ENCODE peak calls at places on chromosomes 16 and 17, in eight cellular contexts. Y, W, O, Z, E, L, D and U are unnamed samples.

GRCh38 chr16:48611329-48612137 is 1.6 kb upstream of the N4BP1 start:
- DNase-seq in Y (no peak), W (no peak), O (no peak), Z (no peak), E (peak), L (peak), D (no peak), U (no peak)

GRCh38 chr17:79911430-79912399 is 72.5 kb upstream of the CBX4 start:
- DNase-seq in Y (no peak), W (no peak), O (no peak), Z (no peak), E (no peak), L (no peak), D (no peak), U (no peak)

GRCh38 chr16:3458278-3458851 is 14.9 kb downstream of the NAA60 start:
- DNase-seq in Y (peak), W (peak), O (no peak), Z (no peak), E (no peak), L (peak), D (no peak), U (peak)

GRCh38 chr17:16442141-16442540 is 26.8 kb downstream of the TRPV2 start:
- DNase-seq in Y (peak), W (no peak), O (no peak), Z (no peak), E (no peak), L (no peak), D (no peak), U (peak)

GRCh38 chr16:82641336-82641984 is 14.7 kb downstream of the CDH13 start:
- DNase-seq in Y (peak), W (no peak), O (no peak), Z (no peak), E (no peak), L (peak), D (no peak), U (peak)

GRCh38 chr16:30761928-30762902 is at the start of the genes CFAP119 and RNF40:
- DNase-seq in Y (peak), W (peak), O (peak), Z (peak), E (peak), L (peak), D (peak), U (peak)

GRCh38 chr16:22250522-22250921 is 44.4 kb downstream of the EEF2K start:
- DNase-seq in Y (peak), W (no peak), O (no peak), Z (no peak), E (no peak), L (no peak), D (no peak), U (no peak)

GRCh38 chr16:72947379-72948237 is 100.3 kb downstream of the ZFHX3 start:
- DNase-seq in Y (no peak), W (no peak), O (no peak), Z (no peak), E (peak), L (no peak), D (no peak), U (no peak)

GRCh38 chr16:28304214-28304613 is 11.9 kb downstream of the SBK1 start:
- DNase-seq in Y (peak), W (peak), O (no peak), Z (no peak), E (peak), L (peak), D (no peak), U (peak)

GRCh38 chr16:48687421-48688038 is 77.5 kb upstream of the N4BP1 start:
- DNase-seq in Y (peak), W (peak), O (peak), Z (peak), E (peak), L (peak), D (no peak), U (peak)

GRCh38 chr16:73043828-73044493 is 4.0 kb downstream of the ZFHX3 start:
- DNase-seq in Y (no peak), W (no peak), O (no peak), Z (no peak), E (no peak), L (no peak), D (no peak), U (no peak)

GRCh38 chr17:42180922-42181850 is at the start of gene KCNH4:
- DNase-seq in Y (peak), W (peak), O (peak), Z (peak), E (peak), L (peak), D (no peak), U (peak)

GRCh38 chr16:56860226-56861020 is 4.6 kb upstream of the SLC12A3 start:
- DNase-seq in Y (no peak), W (no peak), O (no peak), Z (no peak), E (peak), L (no peak), D (no peak), U (no peak)

GRCh38 chr17:57451126-57451690 is 194.9 kb downstream of the MSI2 start:
- DNase-seq in Y (no peak), W (no peak), O (no peak), Z (no peak), E (no peak), L (no peak), D (no peak), U (no peak)

GRCh38 chr16:30053376-30054015 is 12.1 kb upstream of the ALDOA start:
- DNase-seq in Y (peak), W (no peak), O (no peak), Z (no peak), E (no peak), L (no peak), D (no peak), U (peak)

GRCh38 chr17:58587713-58588117 is 73.3 kb upstream of the MTMR4 start:
- DNase-seq in Y (peak), W (peak), O (peak), Z (peak), E (peak), L (peak), D (no peak), U (peak)

GRCh38 chr16:4306439-4307214 is 9.2 kb upstream of the GLIS2 start:
- DNase-seq in Y (no peak), W (peak), O (no peak), Z (no peak), E (no peak), L (no peak), D (no peak), U (no peak)

GRCh38 chr16:88999457-89000206 is 22.6 kb upstream of the CBFA2T3 start:
- DNase-seq in Y (no peak), W (no peak), O (no peak), Z (no peak), E (no peak), L (peak), D (no peak), U (no peak)

GRCh38 chr16:48369765-48370164 is 15.4 kb downstream of the SIAH1 start:
- DNase-seq in Y (no peak), W (no peak), O (no peak), Z (no peak), E (no peak), L (no peak), D (no peak), U (no peak)

GRCh38 chr16:89116341-89117238 is 22.9 kb downstream of the ACSF3 start:
- DNase-seq in Y (no peak), W (no peak), O (no peak), Z (no peak), E (no peak), L (peak), D (no peak), U (no peak)

GRCh38 chr17:19448341-19449268 is 37.6 kb downstream of the RNF112 start:
- DNase-seq in Y (peak), W (peak), O (no peak), Z (peak), E (peak), L (peak), D (no peak), U (peak)

GRCh38 chr16:35207059-35207999 is 1747.9 kb downstream of the TP53TG3F start:
- DNase-seq in Y (no peak), W (no peak), O (no peak), Z (no peak), E (no peak), L (no peak), D (no peak), U (no peak)

GRCh38 chr17:28018439-28019070 is 23.9 kb upstream of the NLK start:
- DNase-seq in Y (peak), W (no peak), O (no peak), Z (no peak), E (no peak), L (peak), D (no peak), U (no peak)

GRCh38 chr16:74868501-74868900 is 93.9 kb upstream of the FA2H start:
- DNase-seq in Y (peak), W (no peak), O (no peak), Z (no peak), E (peak), L (peak), D (no peak), U (peak)

GRCh38 chr16:24670623-24671454 is 58.6 kb upstream of the TNRC6A start:
- DNase-seq in Y (peak), W (peak), O (peak), Z (peak), E (no peak), L (peak), D (no peak), U (peak)
- H3K4me3 ChIP-seq in Y (no peak), W (no peak), O (no peak), Z (peak), E (no peak), L (no peak), D (no peak), U (no peak)

GRCh38 chr16:8798535-8799157 is 1.0 kb downstream of the PMM2 start:
- DNase-seq in Y (peak), W (no peak), O (no peak), Z (no peak), E (no peak), L (no peak), D (no peak), U (no peak)

GRCh38 chr16:8796469-8797363 is 723 bp downstream of the TMEM186 start:
- DNase-seq in Y (no peak), W (no peak), O (no peak), Z (no peak), E (no peak), L (no peak), D (no peak), U (no peak)

GRCh38 chr16:8795818-8796217 is 1.6 kb downstream of the TMEM186 start:
- DNase-seq in Y (no peak), W (no peak), O (no peak), Z (no peak), E (no peak), L (no peak), D (no peak), U (no peak)

GRCh38 chr16:8798174-8798527 is 512 bp downstream of the PMM2 start:
- DNase-seq in Y (peak), W (no peak), O (no peak), Z (no peak), E (peak), L (peak), D (no peak), U (no peak)

GRCh38 chr16:8797364-8798173 is at the start of the genes PMM2 and TMEM186:
- DNase-seq in Y (peak), W (peak), O (peak), Z (peak), E (peak), L (peak), D (peak), U (peak)
- TF ChIP-seq CTCF in Y (no peak), W (no peak), O (no peak), Z (no peak), E (no peak), L (no peak), D (no peak), U (no peak)

GRCh38 chr17:9022553-9023388 is 1.5 kb downstream of the NTN1 start:
- DNase-seq in Y (peak), W (peak), O (no peak), Z (no peak), E (no peak), L (peak), D (no peak), U (peak)
- H3K4me3 ChIP-seq in Y (no peak), W (peak), O (peak), Z (peak), E (no peak), L (peak), D (peak), U (no peak)

DNA sequence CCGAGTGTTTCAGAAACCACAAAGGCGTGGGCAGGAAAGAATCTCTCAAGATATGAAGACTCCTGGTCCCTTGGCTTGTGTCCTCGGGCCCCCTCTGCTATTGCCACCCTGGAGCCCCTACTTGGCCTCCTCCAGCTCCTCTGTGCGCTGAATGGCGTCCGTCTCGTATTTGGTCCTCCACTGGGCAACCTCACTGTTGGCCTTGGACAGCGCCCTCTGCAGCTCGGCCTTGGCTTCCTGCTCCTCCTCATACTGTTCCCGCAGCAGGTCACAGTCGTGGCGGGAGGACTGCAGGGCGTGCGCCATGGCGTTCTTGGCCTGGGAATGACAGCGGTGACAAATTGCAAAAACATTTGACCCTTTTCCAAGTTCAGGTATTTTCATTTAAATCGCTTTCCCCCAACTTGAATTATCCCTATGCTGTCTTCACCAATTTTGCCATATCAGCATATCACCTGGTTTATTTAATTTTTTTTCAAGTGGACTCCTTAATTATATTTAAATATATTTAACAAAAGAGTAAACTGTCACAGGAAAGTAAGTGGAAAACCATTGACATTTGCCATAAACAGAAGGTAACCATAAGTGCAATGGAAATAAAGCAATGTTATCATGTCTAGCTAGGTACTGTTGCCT is 59.7 kb downstream of the MYH13 start:
- DNase-seq in Y (no peak), W (no peak), O (no peak), Z (no peak), E (no peak), L (no peak), D (no peak), U (no peak)
- TF ChIP-seq CTCF in Y (no peak), W (no peak), O (no peak), Z (no peak), E (no peak), L (no peak), D (no peak), U (no peak)